ENCODE peak calls at places on chromosomes 3 and 15, in four cellular contexts. One of them, this sample, is unnamed.

GRCh38 chr3:127820871-127821853 is 1.2 kb downstream of the MGLL start:
- DNase-seq in heart left ventricle: peak
- DNase-seq in neural progenitor cell: no peak
- DNase-seq in HFFc6: no peak
- DNase-seq in this sample: no peak

GRCh38 chr3:146159037-146159436 is 1.9 kb downstream of the PLOD2 start:
- DNase-seq in heart left ventricle: no peak
- DNase-seq in HFFc6: no peak
- DNase-seq in neural progenitor cell: no peak
- DNase-seq in this sample: no peak

GRCh38 chr3:63967675-63968611 is 55.4 kb downstream of the PSMD6 start:
- DNase-seq in HFFc6: no peak
- DNase-seq in neural progenitor cell: peak
- DNase-seq in heart left ventricle: peak
- DNase-seq in this sample: peak

GRCh38 chr3:185824051-185824466 is 783 bp downstream of the IGF2BP2 start:
- DNase-seq in HFFc6: no peak
- DNase-seq in heart left ventricle: peak
- DNase-seq in neural progenitor cell: peak
- DNase-seq in this sample: peak

GRCh38 chr3:57743511-57743910 is 12.6 kb upstream of the SLMAP start:
- DNase-seq in neural progenitor cell: no peak
- DNase-seq in HFFc6: no peak
- DNase-seq in heart left ventricle: no peak
- DNase-seq in this sample: no peak

GRCh38 chr15:36468746-36469145 is 110.7 kb upstream of the CDIN1 start:
- DNase-seq in HFFc6: peak
- DNase-seq in neural progenitor cell: no peak
- DNase-seq in heart left ventricle: no peak
- DNase-seq in this sample: no peak

GRCh38 chr15:90561344-90562244 is 31.9 kb downstream of the CRTC3 start:
- DNase-seq in heart left ventricle: no peak
- DNase-seq in HFFc6: no peak
- DNase-seq in neural progenitor cell: no peak
- DNase-seq in this sample: no peak

GRCh38 chr15:75551076-75551475 is 28.0 kb downstream of the PTPN9 start:
- DNase-seq in HFFc6: no peak
- DNase-seq in neural progenitor cell: no peak
- DNase-seq in heart left ventricle: no peak
- DNase-seq in this sample: no peak

GRCh38 chr15:28977377-28978010 is 91.7 kb downstream of the APBA2 start:
- DNase-seq in HFFc6: peak
- DNase-seq in neural progenitor cell: peak
- DNase-seq in heart left ventricle: peak
- DNase-seq in this sample: no peak

GRCh38 chr3:81173514-81173913 is 587.9 kb downstream of the GBE1 start:
- DNase-seq in HFFc6: no peak
- DNase-seq in neural progenitor cell: peak
- DNase-seq in heart left ventricle: no peak
- DNase-seq in this sample: no peak

GRCh38 chr15:82832601-82833209 is 23.3 kb downstream of the WHAMM start:
- DNase-seq in neural progenitor cell: no peak
- DNase-seq in HFFc6: peak
- DNase-seq in heart left ventricle: no peak
- DNase-seq in this sample: no peak

GRCh38 chr3:122167630-122168029 is 15.8 kb upstream of the CASR start:
- DNase-seq in neural progenitor cell: no peak
- DNase-seq in heart left ventricle: no peak
- DNase-seq in HFFc6: no peak
- DNase-seq in this sample: no peak

GRCh38 chr15:83570756-83571155 is 83.2 kb upstream of the ADAMTSL3 start:
- DNase-seq in heart left ventricle: no peak
- DNase-seq in HFFc6: no peak
- DNase-seq in neural progenitor cell: no peak
- DNase-seq in this sample: no peak

GRCh38 chr3:148950806-148951205 is 40.5 kb upstream of the GYG1 start:
- DNase-seq in heart left ventricle: no peak
- DNase-seq in neural progenitor cell: no peak
- DNase-seq in HFFc6: no peak
- DNase-seq in this sample: no peak

GRCh38 chr15:23687143-23687470 is at the start of gene NDN:
- DNase-seq in HFFc6: no peak
- DNase-seq in heart left ventricle: peak
- DNase-seq in neural progenitor cell: peak
- DNase-seq in this sample: peak

GRCh38 chr15:65583701-65584100 is 27.2 kb downstream of the INTS14 start:
- DNase-seq in HFFc6: peak
- DNase-seq in neural progenitor cell: peak
- DNase-seq in heart left ventricle: no peak
- DNase-seq in this sample: no peak

GRCh38 chr3:99638244-99638948 is at the start of gene COL8A1:
- DNase-seq in HFFc6: peak
- DNase-seq in neural progenitor cell: peak
- DNase-seq in heart left ventricle: peak
- DNase-seq in this sample: peak

GRCh38 chr3:191257286-191257685 is 58.2 kb downstream of the OSTN start:
- DNase-seq in HFFc6: no peak
- DNase-seq in neural progenitor cell: no peak
- DNase-seq in heart left ventricle: no peak
- DNase-seq in this sample: no peak

GRCh38 chr15:101489236-101489632 is 273 bp downstream of the PCSK6 start:
- DNase-seq in HFFc6: no peak
- DNase-seq in heart left ventricle: no peak
- DNase-seq in neural progenitor cell: peak
- DNase-seq in this sample: no peak

GRCh38 chr3:10116138-10116460 is 624 bp downstream of the BRK1 start:
- DNase-seq in neural progenitor cell: no peak
- DNase-seq in heart left ventricle: no peak
- DNase-seq in HFFc6: peak
- DNase-seq in this sample: no peak

GRCh38 chr3:27632431-27633223 is 89.5 kb downstream of the EOMES start:
- DNase-seq in neural progenitor cell: peak
- DNase-seq in heart left ventricle: peak
- DNase-seq in HFFc6: peak
- DNase-seq in this sample: peak

GRCh38 chr3:169634618-169635236 is 28.8 kb downstream of the MECOM start:
- DNase-seq in neural progenitor cell: no peak
- DNase-seq in HFFc6: no peak
- DNase-seq in heart left ventricle: peak
- DNase-seq in this sample: peak

GRCh38 chr3:62214850-62215249 is 158.5 kb downstream of the FEZF2 start:
- DNase-seq in neural progenitor cell: no peak
- DNase-seq in heart left ventricle: no peak
- DNase-seq in HFFc6: no peak
- DNase-seq in this sample: no peak

GRCh38 chr3:11774296-11774877 is 72.3 kb downstream of the TAMM41 start:
- DNase-seq in HFFc6: peak
- DNase-seq in heart left ventricle: no peak
- DNase-seq in neural progenitor cell: peak
- DNase-seq in this sample: no peak

GRCh38 chr3:173617490-173617889 is 219.9 kb downstream of the NLGN1 start:
- DNase-seq in neural progenitor cell: no peak
- DNase-seq in heart left ventricle: peak
- DNase-seq in HFFc6: no peak
- DNase-seq in this sample: no peak

GRCh38 chr3:38168151-38168987 is 3.0 kb downstream of the OXSR1 start:
- DNase-seq in neural progenitor cell: no peak
- DNase-seq in heart left ventricle: no peak
- DNase-seq in HFFc6: peak
- DNase-seq in this sample: no peak

GRCh38 chr15:25171856-25172687 is 217.3 kb downstream of the SNRPN start:
- DNase-seq in heart left ventricle: peak
- DNase-seq in neural progenitor cell: no peak
- DNase-seq in HFFc6: no peak
- DNase-seq in this sample: peak

GRCh38 chr15:81113861-81114261 is 20.2 kb upstream of the CFAP161 start:
- DNase-seq in HFFc6: peak
- DNase-seq in neural progenitor cell: no peak
- DNase-seq in heart left ventricle: no peak
- DNase-seq in this sample: no peak

GRCh38 chr3:152126260-152126659 is 142.5 kb upstream of the MBNL1 start:
- DNase-seq in neural progenitor cell: no peak
- DNase-seq in heart left ventricle: no peak
- DNase-seq in HFFc6: peak
- DNase-seq in this sample: no peak

GRCh38 chr15:75843618-75844610 is 667 bp downstream of the UBE2Q2 start:
- DNase-seq in HFFc6: peak
- DNase-seq in heart left ventricle: peak
- DNase-seq in neural progenitor cell: peak
- DNase-seq in this sample: peak

GRCh38 chr15:45279024-45279697 is 27.1 kb downstream of the SLC28A2 start:
- DNase-seq in heart left ventricle: peak
- DNase-seq in HFFc6: peak
- DNase-seq in neural progenitor cell: peak
- DNase-seq in this sample: peak

GRCh38 chr3:120512655-120513054 is 61.9 kb upstream of the FSTL1 start:
- DNase-seq in neural progenitor cell: no peak
- DNase-seq in HFFc6: no peak
- DNase-seq in heart left ventricle: no peak
- DNase-seq in this sample: no peak

GRCh38 chr3:62131620-62132019 is 241.7 kb downstream of the FEZF2 start:
- DNase-seq in heart left ventricle: no peak
- DNase-seq in neural progenitor cell: peak
- DNase-seq in HFFc6: no peak
- DNase-seq in this sample: no peak

GRCh38 chr3:44993471-44994205 is 17.6 kb downstream of the EXOSC7 start:
- DNase-seq in HFFc6: peak
- DNase-seq in neural progenitor cell: no peak
- DNase-seq in heart left ventricle: no peak
- DNase-seq in this sample: no peak

GRCh38 chr3:138348107-138348949 is at the start of gene MRAS:
- DNase-seq in heart left ventricle: peak
- DNase-seq in neural progenitor cell: peak
- DNase-seq in HFFc6: peak
- DNase-seq in this sample: peak

GRCh38 chr3:35932995-35933394 is 293.7 kb downstream of the ARPP21 start:
- DNase-seq in HFFc6: peak
- DNase-seq in heart left ventricle: no peak
- DNase-seq in neural progenitor cell: no peak
- DNase-seq in this sample: peak

GRCh38 chr3:168219530-168219929 is 123.8 kb upstream of the GOLIM4 start:
- DNase-seq in HFFc6: no peak
- DNase-seq in heart left ventricle: no peak
- DNase-seq in neural progenitor cell: no peak
- DNase-seq in this sample: no peak

This sample was measured in sciatic nerve.